ENCODE peak calls at places on chromosomes 16 and 17, in eight cellular contexts. A is breast epithelium; L is sigmoid colon; S is left ventricle myocardium inferior; R is CD8-positive, alpha-beta T cell; C is thoracic aorta; B is cardiac muscle cell; O is A673. Q is an unnamed sample.

GRCh38 chr17:45739786-45740185 is 44.3 kb upstream of the CRHR1 start:
- DNase-seq in A (no peak), L (no peak), S (no peak), R (no peak), C (no peak), B (no peak), O (no peak), Q (no peak)

GRCh38 chr17:35566955-35567354 is 6.3 kb upstream of the SLFN14 start:
- DNase-seq in A (no peak), L (no peak), S (no peak), R (no peak), C (no peak), B (no peak), O (no peak), Q (no peak)

GRCh38 chr16:79089735-79090284 is 510.7 kb downstream of the MAF start:
- DNase-seq in A (no peak), L (no peak), S (no peak), R (peak; percentile 23), C (no peak), B (no peak), O (no peak), Q (peak; percentile 16)

GRCh38 chr16:15856217-15856616 is 611 bp downstream of the MYH11 start:
- DNase-seq in A (no peak), L (no peak), S (no peak), R (no peak), C (no peak), B (no peak), O (no peak), Q (no peak)

GRCh38 chr16:28261916-28262315 is 30.4 kb upstream of the SBK1 start:
- DNase-seq in A (no peak), L (no peak), S (peak; percentile 67), R (no peak), C (no peak), B (no peak), O (no peak), Q (no peak)

GRCh38 chr16:73068546-73069401 is 20.8 kb upstream of the ZFHX3 start:
- DNase-seq in A (no peak), L (peak; percentile 93), S (peak; percentile 74), R (no peak), C (peak; percentile 88), B (peak; percentile 94), O (peak; percentile 63), Q (peak; percentile 60)

GRCh38 chr17:43530303-43531081 is 15.6 kb downstream of the ETV4 start:
- DNase-seq in A (peak; percentile 79), L (peak; percentile 81), S (peak; percentile 63), R (no peak), C (no peak), B (peak; percentile 95), O (peak; percentile 90), Q (peak; percentile 71)

GRCh38 chr16:79601978-79602609 is 1.6 kb upstream of the MAF start:
- DNase-seq in A (peak; percentile 76), L (peak; percentile 87), S (peak; percentile 76), R (peak; percentile 73), C (peak; percentile 29), B (peak; percentile 84), O (peak; percentile 70), Q (peak; percentile 92)

GRCh38 chr16:67024384-67024896 is 4.5 kb upstream of the CBFB start:
- DNase-seq in A (peak; percentile 10), L (peak; percentile 39), S (no peak), R (no peak), C (no peak), B (no peak), O (no peak), Q (peak; percentile 13)

GRCh38 chr17:83073389-83074063 is 5.9 kb upstream of the METRNL start:
- DNase-seq in A (no peak), L (no peak), S (peak; percentile 52), R (no peak), C (no peak), B (peak; percentile 26), O (no peak), Q (no peak)

GRCh38 chr16:75471723-75472634 is 7.5 kb upstream of the TMEM170A start:
- DNase-seq in A (peak; percentile 34), L (peak; percentile 78), S (no peak), R (peak; percentile 23), C (no peak), B (peak; percentile 78), O (peak; percentile 70), Q (peak; percentile 73)

GRCh38 chr17:66115246-66115645 is 76.7 kb downstream of the CEP112 start:
- DNase-seq in A (no peak), L (no peak), S (no peak), R (no peak), C (no peak), B (peak; percentile 31), O (no peak), Q (no peak)

GRCh38 chr17:32590974-32591373 is 104.2 kb downstream of the CDK5R1 start:
- DNase-seq in A (no peak), L (no peak), S (no peak), R (no peak), C (no peak), B (no peak), O (no peak), Q (no peak)

GRCh38 chr17:21689604-21690003 is 2.7 kb upstream of the KCNJ18 start:
- DNase-seq in A (no peak), L (peak; percentile 89), S (no peak), R (no peak), C (peak; percentile 38), B (peak; percentile 78), O (no peak), Q (no peak)

GRCh38 chr17:66353937-66354401 is 51.6 kb downstream of the PRKCA start:
- DNase-seq in A (no peak), L (no peak), S (no peak), R (no peak), C (no peak), B (peak; percentile 45), O (no peak), Q (no peak)

GRCh38 chr16:2365895-2366294 is 25.4 kb upstream of the ABCA3 start:
- DNase-seq in A (no peak), L (no peak), S (no peak), R (no peak), C (no peak), B (peak; percentile 69), O (no peak), Q (peak; percentile 63)

GRCh38 chr17:66491213-66491612 is 188.8 kb downstream of the PRKCA start:
- DNase-seq in A (no peak), L (no peak), S (no peak), R (no peak), C (no peak), B (no peak), O (peak; percentile 44), Q (no peak)

GRCh38 chr17:34205401-34205800 is 49.7 kb upstream of the CCL2 start:
- DNase-seq in A (no peak), L (no peak), S (no peak), R (no peak), C (no peak), B (no peak), O (no peak), Q (no peak)
- H3K27ac ChIP-seq in A (no peak overlapping the region), L (no peak overlapping the region), S (peak overlapping the region; percentile 64), R (no peak overlapping the region), C (no peak overlapping the region), B (no peak overlapping the region), O (no peak overlapping the region), Q (no peak overlapping the region)

DNA sequence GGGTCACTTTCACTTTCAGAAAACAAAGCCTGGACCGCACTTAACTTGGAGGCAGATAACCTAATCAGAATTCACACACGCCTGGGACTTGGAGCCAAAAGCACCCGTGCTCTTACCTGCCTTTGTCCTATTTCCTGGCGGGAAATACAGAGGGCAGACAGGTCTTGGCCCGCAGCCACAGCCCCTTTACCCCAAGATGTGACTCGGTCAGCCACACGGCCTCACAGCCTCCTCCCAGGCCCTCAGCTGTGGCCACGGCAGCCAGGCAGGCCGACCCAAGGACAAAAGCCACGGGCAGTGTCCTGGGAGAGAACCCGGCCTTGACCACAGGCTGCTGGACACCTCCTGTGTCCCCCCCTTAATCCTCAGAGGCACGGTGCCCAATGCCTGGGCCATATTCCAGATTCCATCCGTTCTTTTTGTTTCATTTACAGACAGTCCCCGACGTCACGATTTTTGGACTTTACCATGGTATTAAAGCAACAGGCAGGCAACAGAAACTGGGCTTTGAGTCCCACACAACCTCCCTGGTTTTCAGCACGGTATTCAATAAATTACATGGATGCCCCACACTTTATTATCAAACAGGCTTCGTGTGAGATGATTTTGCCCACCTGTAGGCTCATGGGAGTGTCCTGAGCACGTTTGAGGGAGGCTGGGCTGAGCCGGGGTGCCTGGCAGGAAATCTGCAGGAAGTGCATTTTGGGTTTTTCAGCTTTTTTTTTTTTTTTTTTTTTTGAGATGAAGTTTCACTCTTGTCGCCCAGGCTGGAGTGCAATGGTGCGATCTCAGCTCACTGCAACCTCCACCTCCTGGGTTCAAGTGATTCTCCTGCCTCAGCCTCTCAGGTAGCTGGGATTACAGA is 30.0 kb upstream of the GAA start:
- DNase-seq in A (peak; percentile 37), L (peak; percentile 87), S (peak; percentile 43), R (no peak), C (peak; percentile 24), B (peak; percentile 75), O (no peak), Q (peak; percentile 85)
- H3K4me3 ChIP-seq in A (peak overlapping the region; percentile 27), L (peak overlapping the region; percentile 51), S (peak overlapping the region; percentile 62), R (no peak overlapping the region), C (peak overlapping the region; percentile 70), B (no peak overlapping the region), O (no peak overlapping the region), Q (no peak overlapping the region)

GRCh38 chr16:85607796-85608514 is 5.2 kb upstream of the GSE1 start:
- DNase-seq in A (no peak), L (no peak), S (no peak), R (no peak), C (no peak), B (no peak), O (no peak), Q (no peak)

GRCh38 chr16:85605912-85606841 is 6.9 kb upstream of the GSE1 start:
- DNase-seq in A (no peak), L (no peak), S (no peak), R (no peak), C (no peak), B (no peak), O (no peak), Q (no peak)

GRCh38 chr16:85608515-85608885 is 4.6 kb upstream of the GSE1 start:
- DNase-seq in A (no peak), L (no peak), S (no peak), R (no peak), C (no peak), B (no peak), O (no peak), Q (no peak)

GRCh38 chr16:85607331-85607765 is 5.8 kb upstream of the GSE1 start:
- DNase-seq in A (no peak), L (no peak), S (no peak), R (no peak), C (no peak), B (peak; percentile 34), O (peak; percentile 85), Q (no peak)

GRCh38 chr16:85606920-85607319 is 6.2 kb upstream of the GSE1 start:
- DNase-seq in A (no peak), L (no peak), S (no peak), R (no peak), C (no peak), B (no peak), O (peak; percentile 47), Q (no peak)
- H3K4me1 ChIP-seq in A (peaks cover 15% of the 10 kb centered on the region), L (peaks cover 85% of the 10 kb centered on the region), S (peaks cover 48% of the 10 kb centered on the region), R (peaks cover 27% of the 10 kb centered on the region), C (peaks cover 35% of the 10 kb centered on the region), B (peaks cover 64% of the 10 kb centered on the region), O (peaks cover 47% of the 10 kb centered on the region), Q (peaks cover 22% of the 10 kb centered on the region)

DNA sequence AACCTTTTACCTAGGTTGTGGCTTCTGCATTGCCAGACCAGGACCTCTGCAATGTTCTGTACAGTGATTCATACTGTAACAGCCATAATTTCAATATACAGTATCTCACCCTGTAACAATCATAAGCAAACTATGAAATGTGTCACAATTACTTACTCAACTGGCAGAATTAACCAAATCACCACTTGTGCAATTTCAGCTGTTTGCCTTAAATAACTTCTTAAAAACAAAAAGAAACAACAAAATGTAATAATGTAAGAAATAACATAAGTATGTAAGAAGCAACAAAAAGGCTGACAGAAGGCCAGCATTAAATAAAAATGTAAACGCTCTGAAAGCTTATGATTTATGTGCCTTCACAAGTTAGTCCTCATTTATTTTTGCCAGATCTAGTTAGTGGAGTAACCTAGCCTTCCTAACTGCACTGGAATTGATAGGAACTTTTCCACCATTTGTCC is 97.0 kb downstream of the SKAP1 start:
- DNase-seq in A (no peak), L (no peak), S (no peak), R (no peak), C (no peak), B (peak; percentile 10), O (no peak), Q (no peak)
- H3K27ac ChIP-seq in A (no peak overlapping the region), L (no peak overlapping the region), S (no peak overlapping the region), R (no peak overlapping the region), C (no peak overlapping the region), B (no peak overlapping the region), O (no peak overlapping the region), Q (no peak overlapping the region)